ENCODE peak calls at places on chromosomes 5 and 9, in five cellular contexts. One of them, this sample, is unnamed. For H4K20me1, the result is how much of the 10 kb centered on the place peaks cover.

GRCh38 chr5:142017832-142018427 is 5.1 kb upstream of the GNPDA1 start:
- DNase-seq in K562: no peak
- DNase-seq in H1: no peak
- DNase-seq in GM12878: peak
- DNase-seq in SK-N-SH: no peak
- DNase-seq in this sample: no peak

GRCh38 chr9:114291886-114292590 is 30.9 kb upstream of the ORM1 start:
- DNase-seq in SK-N-SH: no peak
- DNase-seq in K562: no peak
- DNase-seq in GM12878: no peak
- DNase-seq in H1: no peak
- DNase-seq in this sample: no peak

GRCh38 chr5:120297621-120298020 is 166.5 kb upstream of the PRR16 start:
- DNase-seq in GM12878: no peak
- DNase-seq in SK-N-SH: no peak
- DNase-seq in H1: no peak
- DNase-seq in K562: no peak
- DNase-seq in this sample: no peak

GRCh38 chr5:158876263-158876942 is 223.3 kb downstream of the EBF1 start:
- DNase-seq in H1: no peak
- DNase-seq in K562: no peak
- DNase-seq in SK-N-SH: no peak
- DNase-seq in GM12878: no peak
- DNase-seq in this sample: no peak

GRCh38 chr5:72156921-72157320 is 49.6 kb downstream of the MAP1B start:
- DNase-seq in GM12878: no peak
- DNase-seq in SK-N-SH: no peak
- DNase-seq in K562: no peak
- DNase-seq in H1: no peak
- DNase-seq in this sample: no peak

GRCh38 chr9:113176748-113177147 is 25.9 kb downstream of the SLC31A2 start:
- DNase-seq in SK-N-SH: no peak
- DNase-seq in K562: no peak
- DNase-seq in H1: no peak
- DNase-seq in GM12878: no peak
- DNase-seq in this sample: no peak

GRCh38 chr5:175797521-175798038 is 73.8 kb upstream of the CPLX2 start:
- DNase-seq in SK-N-SH: peak
- DNase-seq in H1: peak
- DNase-seq in GM12878: no peak
- DNase-seq in K562: no peak
- DNase-seq in this sample: peak

GRCh38 chr9:94824913-94825619 is 98.6 kb downstream of the AOPEP start:
- DNase-seq in K562: no peak
- DNase-seq in GM12878: no peak
- DNase-seq in SK-N-SH: no peak
- DNase-seq in H1: peak
- DNase-seq in this sample: no peak

GRCh38 chr5:6201626-6202025 is 176.7 kb downstream of the MED10 start:
- DNase-seq in K562: no peak
- DNase-seq in H1: no peak
- DNase-seq in SK-N-SH: no peak
- DNase-seq in GM12878: no peak
- DNase-seq in this sample: no peak

GRCh38 chr5:50694027-50694590 is 27.7 kb downstream of the PARP8 start:
- DNase-seq in H1: no peak
- DNase-seq in GM12878: no peak
- DNase-seq in SK-N-SH: no peak
- DNase-seq in K562: no peak
- DNase-seq in this sample: no peak

GRCh38 chr5:179120421-179120861 is 60.3 kb downstream of the ZNF354C start:
- DNase-seq in SK-N-SH: no peak
- DNase-seq in H1: no peak
- DNase-seq in K562: no peak
- DNase-seq in GM12878: no peak
- DNase-seq in this sample: no peak

GRCh38 chr9:111110805-111111204 is 72.5 kb upstream of the LPAR1 start:
- DNase-seq in SK-N-SH: no peak
- DNase-seq in K562: no peak
- DNase-seq in H1: no peak
- DNase-seq in GM12878: no peak
- DNase-seq in this sample: no peak

GRCh38 chr5:4082966-4083564 is 487.4 kb downstream of the IRX1 start:
- DNase-seq in K562: no peak
- DNase-seq in SK-N-SH: no peak
- DNase-seq in GM12878: no peak
- DNase-seq in H1: no peak
- DNase-seq in this sample: no peak

GRCh38 chr9:113274474-113275146 is 762 bp downstream of the CDC26 start:
- DNase-seq in GM12878: peak
- DNase-seq in SK-N-SH: peak
- DNase-seq in H1: no peak
- DNase-seq in K562: peak
- DNase-seq in this sample: peak

GRCh38 chr5:176547811-176548210 is 1.3 kb upstream of the CDHR2 start:
- DNase-seq in K562: no peak
- DNase-seq in GM12878: no peak
- DNase-seq in SK-N-SH: no peak
- DNase-seq in H1: no peak
- DNase-seq in this sample: peak

GRCh38 chr9:134024393-134024792 is 888 bp upstream of the BRD3OS start:
- DNase-seq in SK-N-SH: peak
- DNase-seq in K562: no peak
- DNase-seq in GM12878: no peak
- DNase-seq in H1: no peak
- DNase-seq in this sample: no peak

GRCh38 chr5:60945760-60946253 is 802 bp downstream of the NDUFAF2 start:
- DNase-seq in GM12878: peak
- DNase-seq in SK-N-SH: peak
- DNase-seq in H1: no peak
- DNase-seq in K562: peak
- DNase-seq in this sample: peak

GRCh38 chr5:147743012-147743411 is 39.5 kb downstream of the JAKMIP2 start:
- DNase-seq in K562: no peak
- DNase-seq in H1: no peak
- DNase-seq in GM12878: no peak
- DNase-seq in SK-N-SH: no peak
- DNase-seq in this sample: no peak

GRCh38 chr5:177431317-177432142 is 5.1 kb downstream of the GRK6 start:
- DNase-seq in GM12878: peak
- DNase-seq in H1: no peak
- DNase-seq in K562: no peak
- DNase-seq in SK-N-SH: no peak
- DNase-seq in this sample: no peak

GRCh38 chr9:138053321-138053868 is 175.8 kb downstream of the CACNA1B start:
- DNase-seq in H1: no peak
- DNase-seq in SK-N-SH: peak
- DNase-seq in GM12878: no peak
- DNase-seq in K562: peak
- DNase-seq in this sample: no peak

GRCh38 chr5:54822331-54822700 is 163.1 kb downstream of the ESM1 start:
- DNase-seq in H1: no peak
- DNase-seq in GM12878: no peak
- DNase-seq in K562: peak
- DNase-seq in SK-N-SH: no peak
- DNase-seq in this sample: no peak

GRCh38 chr9:72749276-72749675 is 203.6 kb downstream of the ALDH1A1 start:
- DNase-seq in SK-N-SH: no peak
- DNase-seq in GM12878: no peak
- DNase-seq in H1: no peak
- DNase-seq in K562: no peak
- DNase-seq in this sample: no peak

DNA sequence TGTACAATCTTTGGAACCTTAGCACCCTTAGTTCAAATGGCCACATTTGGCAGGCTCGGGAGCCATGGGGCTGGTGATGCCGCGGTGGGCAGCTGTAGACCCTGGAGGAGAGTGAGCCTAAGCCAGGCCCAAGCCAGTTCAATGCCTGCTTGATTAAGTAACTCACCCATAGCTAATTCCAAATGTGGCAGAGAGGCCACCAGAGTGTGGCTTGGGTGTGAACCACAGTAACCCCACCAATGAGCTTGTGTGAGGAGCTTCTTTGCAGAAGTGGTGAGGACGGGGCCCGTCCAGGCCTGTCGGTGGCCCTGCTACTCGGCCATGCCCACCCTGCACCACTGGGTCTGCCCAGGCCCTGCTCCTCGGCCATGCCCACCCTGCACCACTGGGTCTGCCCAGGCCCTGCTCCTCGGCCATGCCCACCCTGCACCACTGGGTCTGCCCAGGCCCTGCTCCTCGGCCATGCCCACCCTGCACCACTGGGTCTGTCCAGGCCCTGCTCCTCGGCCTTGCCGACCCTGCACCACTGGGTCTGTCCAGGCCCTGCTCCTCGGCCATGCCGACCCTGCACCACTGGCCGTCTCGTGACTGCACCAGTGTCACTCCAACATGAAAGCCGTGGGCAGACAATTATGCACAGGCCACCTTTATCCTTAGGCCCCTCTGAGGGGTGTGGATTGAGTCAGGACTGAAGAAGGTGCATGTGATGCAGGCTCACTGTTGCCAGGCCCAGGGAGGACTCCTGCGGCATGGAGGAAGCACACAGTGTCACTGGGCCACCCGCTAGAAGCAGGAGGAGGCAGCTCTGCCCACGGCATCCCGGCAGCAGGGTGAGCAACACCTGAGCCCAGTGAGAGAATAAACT is 75.4 kb downstream of the MRPL36 start:
- DNase-seq in GM12878: no peak
- DNase-seq in H1: no peak
- DNase-seq in SK-N-SH: no peak
- DNase-seq in K562: no peak
- DNase-seq in this sample: no peak
- TF ChIP-seq TAF1 in GM12878: no peak
- TF ChIP-seq TAF1 in H1: no peak
- TF ChIP-seq TAF1 in SK-N-SH: no peak
- TF ChIP-seq TAF1 in K562: no peak
- TF ChIP-seq TAF1 in this sample: no peak

DNA sequence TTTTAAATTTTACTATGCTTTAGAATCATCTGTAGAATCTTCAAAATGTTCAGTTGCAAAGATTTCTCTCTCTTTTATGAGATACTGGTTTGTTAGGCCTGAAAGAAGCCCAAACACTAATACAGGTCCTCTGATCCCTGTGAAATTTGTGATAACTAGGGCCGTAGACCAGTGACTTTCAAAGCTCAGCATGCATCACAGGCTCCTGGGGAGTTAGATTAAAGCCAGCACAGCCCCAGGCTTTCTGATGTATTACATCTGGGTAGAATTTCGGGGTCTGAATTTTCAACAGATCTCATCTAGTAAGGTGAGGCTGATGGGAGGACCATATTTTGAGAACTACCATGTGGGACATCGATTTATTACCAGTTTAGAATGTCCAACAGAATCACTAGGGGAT is 194.1 kb upstream of the PTPRD start:
- DNase-seq in SK-N-SH: no peak
- DNase-seq in GM12878: no peak
- DNase-seq in K562: no peak
- DNase-seq in H1: no peak
- DNase-seq in this sample: no peak
- TF ChIP-seq CTCF in SK-N-SH: no peak
- TF ChIP-seq CTCF in GM12878: no peak
- TF ChIP-seq CTCF in K562: no peak
- TF ChIP-seq CTCF in H1: no peak
- TF ChIP-seq CTCF in this sample: no peak

DNA sequence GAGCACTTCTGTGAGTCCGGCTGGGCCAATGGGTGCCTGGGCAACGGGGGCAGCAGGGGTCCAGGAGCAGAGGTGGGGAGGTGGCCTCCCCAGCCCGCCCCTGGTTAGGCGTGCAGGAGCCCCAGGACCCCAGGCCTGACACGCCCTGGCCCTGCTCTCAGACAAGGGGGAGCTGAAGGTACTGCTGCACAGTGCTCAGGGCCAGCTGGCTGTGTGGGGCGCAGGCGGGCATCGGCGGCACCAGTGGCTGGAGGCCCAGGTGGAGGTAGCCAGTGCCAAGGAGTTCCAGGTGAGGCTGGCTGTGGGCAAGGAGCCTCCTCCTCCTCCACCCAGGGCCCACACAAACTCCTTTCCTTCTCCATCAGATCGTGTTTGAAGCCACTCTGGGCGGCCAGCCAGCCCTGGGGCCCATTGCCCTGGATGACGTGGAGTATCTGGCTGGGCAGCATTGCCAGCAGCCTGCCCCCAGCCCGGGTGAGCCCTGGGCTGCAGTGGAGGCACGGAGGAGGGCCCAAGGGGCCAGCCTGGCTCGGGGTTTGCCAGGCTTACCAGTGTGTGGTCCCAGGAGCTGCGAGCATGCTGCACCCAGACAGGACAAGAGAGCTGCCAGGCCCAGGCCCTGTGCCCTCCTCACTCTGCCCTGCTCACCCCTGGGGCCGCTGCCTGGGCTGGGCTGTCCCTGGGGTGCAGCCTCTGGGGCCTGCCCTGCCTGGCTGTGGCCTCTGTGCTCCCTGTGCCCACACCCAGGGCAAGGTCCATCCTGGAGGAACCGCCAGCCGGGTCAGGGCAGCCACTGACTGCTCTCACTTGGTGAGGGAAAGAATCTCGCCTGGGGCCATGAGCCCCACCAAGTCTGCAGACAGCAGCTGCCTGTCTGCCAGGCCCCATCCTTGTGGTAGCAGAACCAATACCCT is 7.0 kb downstream of the MAMDC4 start:
- DNase-seq in GM12878: no peak
- DNase-seq in SK-N-SH: no peak
- DNase-seq in H1: no peak
- DNase-seq in K562: no peak
- DNase-seq in this sample: no peak
- H4K20me1 ChIP-seq in GM12878: under half
- H4K20me1 ChIP-seq in SK-N-SH: under half
- H4K20me1 ChIP-seq in H1: under half
- H4K20me1 ChIP-seq in K562: under half
- H4K20me1 ChIP-seq in this sample: under half

GRCh38 chr5:107602896-107603295 is 67.8 kb downstream of the EFNA5 start:
- DNase-seq in GM12878: no peak
- DNase-seq in SK-N-SH: no peak
- DNase-seq in K562: no peak
- DNase-seq in H1: no peak
- DNase-seq in this sample: no peak

GRCh38 chr5:107594253-107595045 is 76.3 kb downstream of the EFNA5 start:
- DNase-seq in SK-N-SH: no peak
- DNase-seq in K562: no peak
- DNase-seq in H1: no peak
- DNase-seq in GM12878: no peak
- DNase-seq in this sample: no peak

GRCh38 chr5:107601076-107601475 is 69.7 kb downstream of the EFNA5 start:
- DNase-seq in H1: no peak
- DNase-seq in K562: no peak
- DNase-seq in SK-N-SH: no peak
- DNase-seq in GM12878: no peak
- DNase-seq in this sample: no peak

GRCh38 chr5:107597803-107598202 is 72.9 kb downstream of the EFNA5 start:
- DNase-seq in H1: no peak
- DNase-seq in SK-N-SH: no peak
- DNase-seq in K562: no peak
- DNase-seq in GM12878: no peak
- DNase-seq in this sample: no peak

DNA sequence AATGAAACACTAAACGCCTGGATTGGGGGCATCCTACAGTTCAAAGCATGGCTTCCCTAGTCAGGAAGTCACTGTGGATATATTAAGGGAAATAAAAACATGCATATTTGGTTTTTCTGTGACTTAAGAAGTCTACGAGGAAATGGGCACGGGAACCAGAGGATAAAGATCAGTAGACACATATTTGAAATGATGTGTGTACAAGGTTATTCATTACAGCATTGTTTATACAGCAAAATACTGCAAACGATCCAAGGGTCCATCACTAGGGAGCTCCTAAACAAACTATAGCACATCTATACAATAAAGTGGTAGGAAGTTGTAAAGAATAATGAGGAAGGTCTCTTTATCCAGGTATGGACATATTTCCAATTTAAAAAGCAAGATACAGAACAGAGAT is 71.8 kb downstream of the EFNA5 start:
- DNase-seq in K562: no peak
- DNase-seq in H1: no peak
- DNase-seq in SK-N-SH: no peak
- DNase-seq in GM12878: no peak
- DNase-seq in this sample: peak
- TF ChIP-seq TAF1 in K562: no peak
- TF ChIP-seq TAF1 in H1: no peak
- TF ChIP-seq TAF1 in SK-N-SH: no peak
- TF ChIP-seq TAF1 in GM12878: no peak
- TF ChIP-seq TAF1 in this sample: no peak